ENCODE peak calls at places on chromosome 16, in six cellular contexts. One of them, this sample, is unnamed.

GRCh38 chr16:16196099-16196498 is 27.2 kb downstream of the ABCC6 start:
- DNase-seq in tibial nerve: no peak
- DNase-seq in A549: no peak
- DNase-seq in colonic mucosa: no peak
- DNase-seq in CD8-positive, alpha-beta T cell: no peak
- DNase-seq in uterus: no peak
- DNase-seq in this sample: no peak

GRCh38 chr16:27498020-27498419 is 51.7 kb downstream of the GTF3C1 start:
- DNase-seq in tibial nerve: no peak
- DNase-seq in A549: no peak
- DNase-seq in colonic mucosa: no peak
- DNase-seq in CD8-positive, alpha-beta T cell: no peak
- DNase-seq in uterus: no peak
- DNase-seq in this sample: no peak

GRCh38 chr16:27781981-27782880 is 232.3 kb downstream of the KATNIP start:
- DNase-seq in tibial nerve: no peak
- DNase-seq in A549: no peak
- DNase-seq in colonic mucosa: no peak
- DNase-seq in CD8-positive, alpha-beta T cell: no peak
- DNase-seq in uterus: no peak
- DNase-seq in this sample: no peak

GRCh38 chr16:51376080-51376479 is 225.0 kb upstream of the SALL1 start:
- DNase-seq in tibial nerve: no peak
- DNase-seq in A549: peak
- DNase-seq in colonic mucosa: no peak
- DNase-seq in CD8-positive, alpha-beta T cell: no peak
- DNase-seq in uterus: no peak
- DNase-seq in this sample: no peak

GRCh38 chr16:7509919-7510705 is 177.5 kb downstream of the RBFOX1 start:
- DNase-seq in tibial nerve: no peak
- DNase-seq in A549: no peak
- DNase-seq in colonic mucosa: no peak
- DNase-seq in CD8-positive, alpha-beta T cell: no peak
- DNase-seq in uterus: no peak
- DNase-seq in this sample: no peak

GRCh38 chr16:46555981-46556380 is 65.2 kb downstream of the SHCBP1 start:
- DNase-seq in tibial nerve: no peak
- DNase-seq in A549: no peak
- DNase-seq in colonic mucosa: no peak
- DNase-seq in CD8-positive, alpha-beta T cell: no peak
- DNase-seq in uterus: no peak
- DNase-seq in this sample: no peak

GRCh38 chr16:67149276-67150057 is 1.3 kb downstream of the B3GNT9 start:
- DNase-seq in tibial nerve: no peak
- DNase-seq in A549: no peak
- DNase-seq in colonic mucosa: no peak
- DNase-seq in CD8-positive, alpha-beta T cell: no peak
- DNase-seq in uterus: no peak
- DNase-seq in this sample: no peak

GRCh38 chr16:20073203-20074088 is at the start of gene GPR139:
- DNase-seq in tibial nerve: no peak
- DNase-seq in A549: no peak
- DNase-seq in colonic mucosa: no peak
- DNase-seq in CD8-positive, alpha-beta T cell: no peak
- DNase-seq in uterus: no peak
- DNase-seq in this sample: no peak

GRCh38 chr16:50960517-50961202 is 190.4 kb downstream of the SALL1 start:
- DNase-seq in tibial nerve: no peak
- DNase-seq in A549: no peak
- DNase-seq in colonic mucosa: no peak
- DNase-seq in CD8-positive, alpha-beta T cell: no peak
- DNase-seq in uterus: peak
- DNase-seq in this sample: no peak

GRCh38 chr16:48501516-48502377 is 108.2 kb downstream of the N4BP1 start:
- DNase-seq in tibial nerve: no peak
- DNase-seq in A549: peak
- DNase-seq in colonic mucosa: no peak
- DNase-seq in CD8-positive, alpha-beta T cell: no peak
- DNase-seq in uterus: no peak
- DNase-seq in this sample: no peak

GRCh38 chr16:68257251-68257905 is 6.9 kb upstream of the SLC7A6 start:
- DNase-seq in tibial nerve: no peak
- DNase-seq in A549: no peak
- DNase-seq in colonic mucosa: peak
- DNase-seq in CD8-positive, alpha-beta T cell: no peak
- DNase-seq in uterus: no peak
- DNase-seq in this sample: no peak

GRCh38 chr16:14310519-14310991 is 239.4 kb downstream of the MRTFB start:
- DNase-seq in tibial nerve: no peak
- DNase-seq in A549: peak
- DNase-seq in colonic mucosa: no peak
- DNase-seq in CD8-positive, alpha-beta T cell: no peak
- DNase-seq in uterus: no peak
- DNase-seq in this sample: no peak

GRCh38 chr16:709651-710499 is 4.3 kb upstream of the FBXL16 start:
- DNase-seq in tibial nerve: no peak
- DNase-seq in A549: peak
- DNase-seq in colonic mucosa: no peak
- DNase-seq in CD8-positive, alpha-beta T cell: no peak
- DNase-seq in uterus: no peak
- DNase-seq in this sample: no peak

GRCh38 chr16:19137201-19137601 is 23.4 kb downstream of the ITPRIPL2 start:
- DNase-seq in tibial nerve: no peak
- DNase-seq in A549: no peak
- DNase-seq in colonic mucosa: no peak
- DNase-seq in CD8-positive, alpha-beta T cell: no peak
- DNase-seq in uterus: no peak
- DNase-seq in this sample: no peak

GRCh38 chr16:7713244-7713643 is 380.6 kb downstream of the RBFOX1 start:
- DNase-seq in tibial nerve: no peak
- DNase-seq in A549: no peak
- DNase-seq in colonic mucosa: no peak
- DNase-seq in CD8-positive, alpha-beta T cell: no peak
- DNase-seq in uterus: no peak
- DNase-seq in this sample: no peak

GRCh38 chr16:25855818-25856217 is 164.1 kb downstream of the HS3ST4 start:
- DNase-seq in tibial nerve: no peak
- DNase-seq in A549: no peak
- DNase-seq in colonic mucosa: no peak
- DNase-seq in CD8-positive, alpha-beta T cell: no peak
- DNase-seq in uterus: no peak
- DNase-seq in this sample: no peak

GRCh38 chr16:69477546-69477945 is 53.1 kb downstream of the CYB5B start:
- DNase-seq in tibial nerve: no peak
- DNase-seq in A549: no peak
- DNase-seq in colonic mucosa: no peak
- DNase-seq in CD8-positive, alpha-beta T cell: no peak
- DNase-seq in uterus: no peak
- DNase-seq in this sample: no peak

GRCh38 chr16:51151435-51151950 is 423 bp upstream of the SALL1 start:
- DNase-seq in tibial nerve: peak
- DNase-seq in A549: peak
- DNase-seq in colonic mucosa: peak
- DNase-seq in CD8-positive, alpha-beta T cell: no peak
- DNase-seq in uterus: peak
- DNase-seq in this sample: no peak

GRCh38 chr16:86771506-86772230 is 193.3 kb downstream of the FOXL1 start:
- DNase-seq in tibial nerve: no peak
- DNase-seq in A549: no peak
- DNase-seq in colonic mucosa: no peak
- DNase-seq in CD8-positive, alpha-beta T cell: no peak
- DNase-seq in uterus: no peak
- DNase-seq in this sample: no peak

GRCh38 chr16:54203384-54203783 is 83.2 kb downstream of the IRX3 start:
- DNase-seq in tibial nerve: no peak
- DNase-seq in A549: no peak
- DNase-seq in colonic mucosa: no peak
- DNase-seq in CD8-positive, alpha-beta T cell: no peak
- DNase-seq in uterus: no peak
- DNase-seq in this sample: no peak

GRCh38 chr16:53775821-53776431 is 72.0 kb downstream of the FTO start:
- DNase-seq in tibial nerve: peak
- DNase-seq in A549: peak
- DNase-seq in colonic mucosa: peak
- DNase-seq in CD8-positive, alpha-beta T cell: no peak
- DNase-seq in uterus: peak
- DNase-seq in this sample: no peak

GRCh38 chr16:49463529-49463928 is 89.9 kb downstream of the C16orf78 start:
- DNase-seq in tibial nerve: no peak
- DNase-seq in A549: no peak
- DNase-seq in colonic mucosa: peak
- DNase-seq in CD8-positive, alpha-beta T cell: peak
- DNase-seq in uterus: no peak
- DNase-seq in this sample: peak

GRCh38 chr16:24758373-24758772 is 28.9 kb downstream of the TNRC6A start:
- DNase-seq in tibial nerve: no peak
- DNase-seq in A549: no peak
- DNase-seq in colonic mucosa: no peak
- DNase-seq in CD8-positive, alpha-beta T cell: no peak
- DNase-seq in uterus: no peak
- DNase-seq in this sample: no peak

GRCh38 chr16:83951544-83951943 is 1.5 kb upstream of the OSGIN1 start:
- DNase-seq in tibial nerve: no peak
- DNase-seq in A549: no peak
- DNase-seq in colonic mucosa: no peak
- DNase-seq in CD8-positive, alpha-beta T cell: no peak
- DNase-seq in uterus: no peak
- DNase-seq in this sample: no peak

GRCh38 chr16:83952587-83952939 is 477 bp upstream of the OSGIN1 start:
- DNase-seq in tibial nerve: no peak
- DNase-seq in A549: no peak
- DNase-seq in colonic mucosa: no peak
- DNase-seq in CD8-positive, alpha-beta T cell: no peak
- DNase-seq in uterus: no peak
- DNase-seq in this sample: no peak

GRCh38 chr16:83954577-83955016 is 1.6 kb downstream of the OSGIN1 start:
- DNase-seq in tibial nerve: peak
- DNase-seq in A549: peak
- DNase-seq in colonic mucosa: peak
- DNase-seq in CD8-positive, alpha-beta T cell: no peak
- DNase-seq in uterus: no peak
- DNase-seq in this sample: no peak

GRCh38 chr16:83953796-83954576 is 946 bp downstream of the OSGIN1 start:
- DNase-seq in tibial nerve: no peak
- DNase-seq in A549: peak
- DNase-seq in colonic mucosa: peak
- DNase-seq in CD8-positive, alpha-beta T cell: no peak
- DNase-seq in uterus: no peak
- DNase-seq in this sample: no peak

GRCh38 chr16:83952940-83953795 is at the start of gene OSGIN1:
- DNase-seq in tibial nerve: peak
- DNase-seq in A549: peak
- DNase-seq in colonic mucosa: peak
- DNase-seq in CD8-positive, alpha-beta T cell: peak
- DNase-seq in uterus: peak
- DNase-seq in this sample: peak
- H3K27ac ChIP-seq in tibial nerve: peak
- H3K27ac ChIP-seq in A549: peak
- H3K27ac ChIP-seq in colonic mucosa: peak
- H3K27ac ChIP-seq in CD8-positive, alpha-beta T cell: no peak
- H3K27ac ChIP-seq in uterus: peak
- H3K27ac ChIP-seq in this sample: no peak

DNA sequence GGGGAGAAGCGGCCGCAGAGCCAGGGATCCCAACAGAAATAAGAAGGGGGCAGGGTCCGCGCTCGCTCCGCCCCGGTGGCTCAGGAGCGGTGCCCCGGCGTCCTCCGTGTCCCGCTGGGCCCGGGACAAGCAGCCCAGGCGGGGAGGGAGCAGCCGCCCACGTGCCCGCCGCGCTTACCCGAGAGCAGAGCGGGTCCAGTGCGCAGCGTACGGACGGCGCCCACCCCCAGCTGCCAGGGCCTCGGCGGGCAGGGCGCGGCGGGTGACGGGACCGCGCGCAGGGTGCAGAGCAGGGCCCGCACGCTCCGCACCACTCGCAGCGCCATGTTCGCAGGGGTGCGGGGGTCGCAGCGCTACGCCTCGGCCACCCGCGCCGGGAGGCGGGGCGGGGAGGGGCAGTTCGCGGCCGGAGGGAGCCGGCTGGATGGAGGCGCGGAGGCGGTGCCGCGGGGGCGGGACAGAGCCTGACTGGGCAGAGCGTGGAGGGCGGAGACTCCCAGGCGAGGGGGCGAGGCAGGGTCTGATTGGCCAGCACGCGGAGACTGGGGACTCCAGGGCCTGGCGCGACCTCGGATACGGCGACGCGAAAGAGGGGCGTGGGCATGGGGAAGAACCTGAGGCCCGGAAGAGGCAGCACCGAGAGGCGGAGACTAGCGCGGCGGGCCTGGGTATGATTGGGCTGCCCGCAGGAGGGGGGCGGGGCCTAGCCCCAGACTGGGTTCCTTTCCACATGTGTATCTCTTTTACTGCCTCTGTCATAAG is at the start of gene GCSH:
- DNase-seq in tibial nerve: peak
- DNase-seq in A549: peak
- DNase-seq in colonic mucosa: peak
- DNase-seq in CD8-positive, alpha-beta T cell: peak
- DNase-seq in uterus: peak
- DNase-seq in this sample: peak
- H3K27ac ChIP-seq in tibial nerve: peak
- H3K27ac ChIP-seq in A549: peak
- H3K27ac ChIP-seq in colonic mucosa: peak
- H3K27ac ChIP-seq in CD8-positive, alpha-beta T cell: peak
- H3K27ac ChIP-seq in uterus: peak
- H3K27ac ChIP-seq in this sample: no peak

GRCh38 chr16:4661661-4662060 is 31.7 kb upstream of the NUDT16L1 start:
- DNase-seq in tibial nerve: no peak
- DNase-seq in A549: no peak
- DNase-seq in colonic mucosa: no peak
- DNase-seq in CD8-positive, alpha-beta T cell: no peak
- DNase-seq in uterus: no peak
- DNase-seq in this sample: no peak
- H3K27ac ChIP-seq in tibial nerve: peak
- H3K27ac ChIP-seq in A549: no peak
- H3K27ac ChIP-seq in colonic mucosa: no peak
- H3K27ac ChIP-seq in CD8-positive, alpha-beta T cell: peak
- H3K27ac ChIP-seq in uterus: no peak
- H3K27ac ChIP-seq in this sample: no peak

GRCh38 chr16:78744099-78744498 is 644.6 kb downstream of the WWOX start:
- DNase-seq in tibial nerve: no peak
- DNase-seq in A549: no peak
- DNase-seq in colonic mucosa: no peak
- DNase-seq in CD8-positive, alpha-beta T cell: no peak
- DNase-seq in uterus: no peak
- DNase-seq in this sample: no peak
- H3K27ac ChIP-seq in tibial nerve: no peak
- H3K27ac ChIP-seq in A549: no peak
- H3K27ac ChIP-seq in colonic mucosa: peak
- H3K27ac ChIP-seq in CD8-positive, alpha-beta T cell: no peak
- H3K27ac ChIP-seq in uterus: peak
- H3K27ac ChIP-seq in this sample: no peak